ENCODE peak calls at places on chromosomes 13 and 19, in seven cellular contexts. N, D, A, O, V, J and I are unnamed samples.

GRCh38 chr13:62682788-62683187 is 1267.1 kb upstream of the PCDH20 start:
- DNase-seq in N (no peak), D (no peak), A (no peak), O (no peak), V (peak), J (no peak), I (no peak)

GRCh38 chr13:35781661-35782060 is 305.2 kb upstream of the MAB21L1 start:
- DNase-seq in N (no peak), D (no peak), A (no peak), O (no peak), V (no peak), J (no peak), I (no peak)

GRCh38 chr13:113837554-113838355 is 26.1 kb downstream of the GAS6 start:
- DNase-seq in N (peak), D (peak), A (no peak), O (peak), V (peak), J (no peak), I (peak)

GRCh38 chr19:39843919-39844793 is 2.0 kb downstream of the FBL start:
- DNase-seq in N (no peak), D (peak), A (no peak), O (no peak), V (peak), J (no peak), I (no peak)

GRCh38 chr19:10923503-10924076 is 4.8 kb downstream of the YIPF2 start:
- DNase-seq in N (no peak), D (no peak), A (no peak), O (no peak), V (no peak), J (no peak), I (no peak)

GRCh38 chr13:99176309-99177276 is 24.1 kb upstream of the UBAC2 start:
- DNase-seq in N (peak), D (peak), A (peak), O (peak), V (peak), J (peak), I (peak)

GRCh38 chr13:113584870-113585671 is 518 bp downstream of the TFDP1 start:
- DNase-seq in N (peak), D (no peak), A (peak), O (no peak), V (no peak), J (no peak), I (peak)

GRCh38 chr13:111437856-111438547 is 117.6 kb downstream of the TEX29 start:
- DNase-seq in N (no peak), D (no peak), A (peak), O (no peak), V (no peak), J (no peak), I (peak)

GRCh38 chr19:5078179-5078578 is 109.3 kb downstream of the KDM4B start:
- DNase-seq in N (no peak), D (no peak), A (no peak), O (no peak), V (no peak), J (no peak), I (no peak)

GRCh38 chr19:42352216-42352892 is 26.9 kb downstream of the MEGF8 start:
- DNase-seq in N (no peak), D (no peak), A (no peak), O (peak), V (peak), J (peak), I (no peak)

GRCh38 chr13:40408602-40409001 is 257.8 kb downstream of the FOXO1 start:
- DNase-seq in N (no peak), D (peak), A (no peak), O (no peak), V (peak), J (no peak), I (no peak)

GRCh38 chr19:5128251-5128931 is 159.5 kb downstream of the KDM4B start:
- DNase-seq in N (no peak), D (peak), A (no peak), O (peak), V (peak), J (peak), I (peak)

GRCh38 chr13:47220453-47221150 is 323.7 kb upstream of the HTR2A start:
- DNase-seq in N (no peak), D (no peak), A (no peak), O (no peak), V (no peak), J (no peak), I (no peak)

GRCh38 chr13:72839831-72840426 is 58.0 kb downstream of the PIBF1 start:
- DNase-seq in N (peak), D (peak), A (peak), O (peak), V (peak), J (peak), I (peak)

GRCh38 chr19:6678690-6679109 is 8.7 kb upstream of the TNFSF14 start:
- DNase-seq in N (no peak), D (no peak), A (peak), O (no peak), V (peak), J (no peak), I (no peak)

GRCh38 chr13:20160346-20161274 is at the start of gene GJA3:
- DNase-seq in N (peak), D (no peak), A (peak), O (no peak), V (peak), J (peak), I (peak)

GRCh38 chr13:84645196-84646071 is 763.2 kb upstream of the SLITRK1 start:
- DNase-seq in N (no peak), D (no peak), A (no peak), O (no peak), V (peak), J (no peak), I (no peak)
- TF ChIP-seq CTCF in N (no peak), D (no peak), A (no peak), O (no peak), V (no peak), J (no peak), I (no peak)

GRCh38 chr13:96141032-96141431 is 51.1 kb downstream of the HS6ST3 start:
- DNase-seq in N (no peak), D (no peak), A (no peak), O (no peak), V (peak), J (no peak), I (no peak)
- TF ChIP-seq CTCF in N (no peak), D (no peak), A (no peak), O (peak), V (peak), J (peak), I (peak)

GRCh38 chr19:1253514-1254080 is 5.2 kb downstream of the MIDN start:
- DNase-seq in N (no peak), D (no peak), A (peak), O (peak), V (peak), J (no peak), I (no peak)

GRCh38 chr19:1251503-1252220 is 3.3 kb downstream of the MIDN start:
- DNase-seq in N (no peak), D (peak), A (peak), O (peak), V (peak), J (no peak), I (peak)

GRCh38 chr19:1254081-1254527 is 5.7 kb downstream of the MIDN start:
- DNase-seq in N (no peak), D (no peak), A (peak), O (peak), V (peak), J (no peak), I (no peak)

GRCh38 chr19:1252221-1252817 is 3.9 kb downstream of the MIDN start:
- DNase-seq in N (no peak), D (peak), A (peak), O (peak), V (peak), J (no peak), I (no peak)

DNA sequence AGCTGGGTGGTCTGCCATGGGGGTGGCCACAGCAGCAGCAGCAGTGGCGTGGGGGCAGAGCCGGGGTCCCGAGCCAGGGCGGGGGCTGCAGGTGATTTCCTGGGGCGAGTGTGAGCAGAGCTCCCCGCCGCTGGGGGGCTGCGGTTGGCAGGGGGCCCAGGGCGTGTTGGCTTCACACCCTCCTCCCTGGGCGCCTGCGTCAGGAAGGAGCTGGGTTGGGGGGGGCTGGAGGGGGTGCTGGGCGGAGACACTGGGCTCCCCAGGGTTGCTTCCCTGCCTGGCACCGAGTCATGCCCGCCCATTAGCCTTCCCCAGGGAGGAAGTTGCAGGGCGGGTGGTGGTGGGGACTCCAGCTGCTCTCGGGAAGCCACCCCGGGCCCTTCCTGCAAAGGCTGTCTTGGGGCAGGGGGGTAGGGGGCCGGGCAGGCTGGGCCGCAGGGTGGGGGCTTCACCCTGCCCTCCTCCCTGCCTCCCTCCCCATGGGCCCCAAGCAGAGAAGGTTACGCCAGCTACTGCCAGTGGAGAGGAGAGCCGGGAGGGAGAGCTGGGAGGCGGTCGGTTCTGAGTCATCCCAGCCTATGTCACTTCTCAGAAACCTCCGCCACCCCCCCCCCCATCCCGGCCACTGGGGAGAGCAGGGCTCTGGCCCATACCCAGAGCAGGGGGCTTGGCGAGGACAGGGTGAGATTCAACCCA is 4.6 kb downstream of the MIDN start:
- DNase-seq in N (no peak), D (peak), A (peak), O (peak), V (peak), J (no peak), I (peak)
- TF ChIP-seq CTCF in N (no peak), D (peak), A (peak), O (no peak), V (no peak), J (no peak), I (no peak)

GRCh38 chr13:52195052-52195837 is 35.8 kb upstream of the NEK3 start:
- DNase-seq in N (peak), D (peak), A (peak), O (peak), V (peak), J (no peak), I (peak)
- TF ChIP-seq CTCF in N (no peak), D (peak), A (peak), O (no peak), V (peak), J (no peak), I (no peak)